ENCODE peak calls at places on chromosome 18, in nine cellular contexts. Z is ovary, M is A549, H is sigmoid colon, O is stomach, S is transverse colon, Y is tibial nerve, U is SK-N-SH, Q is suprapubic skin. W is an unnamed sample.

GRCh38 chr18:35616664-35617423 is 35.3 kb downstream of the GALNT1 start:
- DNase-seq in Y (peak), Q (no peak), U (peak), M (peak), O (peak), H (no peak), S (peak), Z (no peak), W (peak)

GRCh38 chr18:8908792-8909510 is 193.5 kb upstream of the NDUFV2 start:
- DNase-seq in Z (no peak), U (no peak), Q (no peak), Y (no peak), O (no peak), S (no peak), M (no peak), H (no peak), W (no peak)

GRCh38 chr18:79685281-79685680 is 5.7 kb downstream of the CTDP1 start:
- DNase-seq in S (no peak), U (peak), Y (no peak), H (no peak), M (no peak), Z (no peak), O (no peak), Q (no peak), W (no peak)

GRCh38 chr18:35514283-35514682 is 16.5 kb upstream of the INO80C start:
- DNase-seq in Q (no peak), M (no peak), O (no peak), Y (no peak), Z (no peak), H (no peak), S (no peak), U (no peak), W (no peak)

GRCh38 chr18:10892801-10893595 is 256.4 kb downstream of the PIEZO2 start:
- DNase-seq in M (no peak), H (no peak), O (no peak), Z (no peak), S (no peak), U (no peak), Q (no peak), Y (no peak), W (no peak)

GRCh38 chr18:56221195-56222065 is 417.0 kb downstream of the TXNL1 start:
- DNase-seq in Q (no peak), S (no peak), M (no peak), O (no peak), Y (no peak), H (no peak), Z (no peak), U (no peak), W (no peak)

GRCh38 chr18:61669320-61669719 is 223.5 kb downstream of the RNF152 start:
- DNase-seq in Y (no peak), U (no peak), Q (no peak), H (no peak), S (no peak), O (no peak), Z (no peak), M (no peak), W (no peak)

GRCh38 chr18:75200644-75201272 is 8.2 kb downstream of the PTGR3 start:
- DNase-seq in S (no peak), M (no peak), O (no peak), Z (no peak), Q (no peak), Y (no peak), U (no peak), H (no peak), W (no peak)

GRCh38 chr18:49226935-49227334 is 233.5 kb downstream of the DYM start:
- DNase-seq in U (no peak), O (no peak), M (no peak), S (no peak), Z (no peak), Q (no peak), Y (no peak), H (no peak), W (no peak)

GRCh38 chr18:62281684-62282083 is 43.4 kb upstream of the TNFRSF11A start:
- DNase-seq in M (no peak), U (no peak), H (no peak), Y (no peak), S (no peak), Q (no peak), O (no peak), Z (no peak), W (no peak)

GRCh38 chr18:8554354-8554753 is 54.9 kb upstream of the RAB12 start:
- DNase-seq in O (no peak), H (no peak), Y (no peak), Z (no peak), S (no peak), M (no peak), U (no peak), Q (no peak), W (no peak)

GRCh38 chr18:4119813-4120212 is 335.3 kb downstream of the DLGAP1 start:
- DNase-seq in Z (no peak), S (no peak), O (no peak), Y (no peak), H (no peak), U (no peak), Q (no peak), M (no peak), W (no peak)

GRCh38 chr18:48022021-48022420 is 91.6 kb upstream of the SMAD2 start:
- DNase-seq in Q (peak), O (peak), S (no peak), M (no peak), Y (no peak), H (peak), U (no peak), Z (no peak), W (no peak)

GRCh38 chr18:75130591-75131274 is 78.2 kb downstream of the PTGR3 start:
- DNase-seq in H (no peak), U (peak), Q (peak), O (no peak), Y (no peak), Z (no peak), M (no peak), S (no peak), W (peak)

GRCh38 chr18:62954341-62954740 is 239.0 kb downstream of the PHLPP1 start:
- DNase-seq in Y (no peak), O (no peak), H (no peak), U (no peak), Q (no peak), Z (no peak), S (no peak), M (no peak), W (no peak)

GRCh38 chr18:13626544-13626908 is 99.8 kb downstream of the FAM210A start:
- DNase-seq in U (no peak), H (no peak), M (no peak), Q (peak), O (no peak), Z (no peak), S (no peak), Y (no peak), W (no peak)

GRCh38 chr18:74819433-74820059 is 221.9 kb downstream of the ZNF407 start:
- DNase-seq in H (no peak), Z (no peak), M (peak), Q (no peak), S (no peak), Y (no peak), O (no peak), U (peak), W (no peak)

GRCh38 chr18:26004827-26005226 is 85.6 kb downstream of the SS18 start:
- DNase-seq in Y (no peak), S (no peak), Q (no peak), M (no peak), U (no peak), O (no peak), H (no peak), Z (no peak), W (no peak)

GRCh38 chr18:38807915-38808314 is 1242.3 kb upstream of the CELF4 start:
- DNase-seq in S (no peak), M (no peak), O (no peak), Q (no peak), U (no peak), H (no peak), Z (no peak), Y (no peak), W (no peak)

GRCh38 chr18:79707239-79707638 is 27.6 kb downstream of the CTDP1 start:
- DNase-seq in O (no peak), M (no peak), H (no peak), U (no peak), Y (no peak), Q (no peak), S (no peak), Z (no peak), W (no peak)

GRCh38 chr18:26417190-26417589 is 131.2 kb downstream of the KCTD1 start:
- DNase-seq in H (peak), Y (no peak), U (no peak), S (no peak), Q (no peak), Z (no peak), O (no peak), M (no peak), W (no peak)

GRCh38 chr18:61719676-61720075 is 173.1 kb downstream of the RNF152 start:
- DNase-seq in Y (no peak), H (no peak), U (no peak), O (no peak), Q (no peak), S (no peak), M (no peak), Z (no peak), W (no peak)

GRCh38 chr18:48851563-48851962 is 99.2 kb downstream of the SMAD7 start:
- DNase-seq in Q (no peak), U (peak), O (no peak), M (no peak), H (no peak), Z (no peak), S (no peak), Y (no peak), W (no peak)

DNA sequence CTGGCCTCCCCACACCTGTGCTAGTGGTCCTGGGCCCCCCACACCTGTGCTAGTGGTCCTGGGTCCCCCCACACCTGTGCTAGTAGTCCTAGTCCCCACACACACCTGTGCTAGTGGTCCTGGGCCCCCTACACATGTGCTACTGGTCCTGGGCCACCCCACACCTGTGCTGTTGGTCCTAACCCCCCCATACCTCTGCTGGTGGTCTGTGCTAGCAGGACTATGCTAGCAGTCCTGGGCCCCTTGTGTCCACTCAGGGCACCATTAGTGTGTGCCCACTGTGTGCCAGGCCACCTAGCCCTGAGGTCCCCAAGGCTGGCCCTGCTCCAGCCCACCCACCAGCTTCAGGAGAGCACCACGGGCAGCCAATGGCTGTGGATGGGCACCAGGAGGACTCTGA is 558.2 kb upstream of the SALL3 start:
- DNase-seq in H (no peak), U (no peak), M (no peak), Z (no peak), Y (no peak), S (no peak), O (no peak), Q (no peak), W (no peak)
- TF ChIP-seq EP300 in H (no peak), U (no peak), M (no peak), Z (no peak), Y (no peak), S (no peak), O (no peak), Q (no peak), W (no peak)

GRCh38 chr18:76619342-76620315 is 124.6 kb upstream of the ZNF516 start:
- DNase-seq in H (peak), Z (peak), S (peak), U (no peak), Q (peak), Y (peak), O (peak), M (no peak), W (peak)
- H3K27ac ChIP-seq in H (peak), Z (peak), S (peak), U (no peak), Q (peak), Y (peak), O (peak), M (no peak), W (peak)

GRCh38 chr18:70377857-70378701 is 89.2 kb downstream of the SOCS6 start:
- DNase-seq in U (no peak), Z (no peak), Y (no peak), O (no peak), Q (no peak), H (no peak), S (no peak), M (no peak), W (no peak)

GRCh38 chr18:70376914-70377258 is 88.0 kb downstream of the SOCS6 start:
- DNase-seq in M (peak), Y (no peak), Z (no peak), H (no peak), Q (no peak), O (no peak), U (no peak), S (peak), W (no peak)

GRCh38 chr18:70374154-70374553 is 85.3 kb downstream of the SOCS6 start:
- DNase-seq in Z (no peak), U (no peak), Q (no peak), S (no peak), O (no peak), Y (no peak), H (no peak), M (no peak), W (no peak)

GRCh38 chr18:70377317-70377799 is 88.5 kb downstream of the SOCS6 start:
- DNase-seq in S (no peak), U (peak), O (no peak), Y (no peak), M (peak), Z (no peak), Q (no peak), H (no peak), W (no peak)

DNA sequence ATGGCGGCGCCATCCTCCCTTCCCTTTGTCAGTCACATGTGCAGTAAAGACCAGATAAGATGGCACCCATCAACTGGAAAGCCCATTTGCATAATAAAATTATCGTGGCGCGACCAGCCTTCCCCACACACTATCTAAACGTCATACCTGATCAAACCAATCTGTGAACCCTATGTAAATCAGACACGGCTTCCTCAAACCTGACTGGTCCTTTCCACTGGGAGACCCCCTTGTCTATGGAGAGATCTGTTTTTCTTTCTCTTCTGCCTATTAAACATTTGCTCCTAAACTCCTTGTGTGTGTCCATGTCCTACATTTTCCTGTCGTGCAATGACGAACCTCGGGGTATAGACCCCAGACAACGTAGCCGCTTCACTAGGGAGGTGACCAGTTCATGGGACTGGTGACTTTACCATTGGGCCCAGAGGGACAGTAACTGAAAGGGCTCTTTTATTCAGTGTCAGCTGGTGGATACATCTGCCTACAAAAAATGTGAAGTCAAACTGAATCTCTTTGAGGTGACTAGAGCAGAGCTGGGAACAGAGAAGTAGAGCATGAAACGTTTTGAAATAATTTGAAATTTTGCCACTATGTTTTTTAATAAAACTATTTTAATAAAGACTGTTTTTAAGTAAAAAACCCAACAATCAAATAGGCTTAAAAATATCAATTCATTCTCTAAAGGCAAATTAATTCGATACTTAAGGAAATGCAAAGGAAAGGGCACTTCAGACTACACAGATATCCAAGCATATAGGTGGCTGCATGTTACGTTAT is 87.5 kb downstream of the SOCS6 start:
- DNase-seq in H (no peak), Y (no peak), S (no peak), O (no peak), Z (no peak), Q (no peak), U (no peak), M (no peak), W (no peak)
- TF ChIP-seq EP300 in H (no peak), Y (no peak), S (no peak), O (no peak), Z (no peak), Q (no peak), U (no peak), M (no peak), W (no peak)

GRCh38 chr18:54975598-54975997 is 16.3 kb upstream of the CCDC68 start:
- DNase-seq in M (no peak), O (no peak), S (no peak), U (no peak), H (no peak), Y (no peak), Q (no peak), Z (no peak), W (no peak)

GRCh38 chr18:54984908-54985307 is 25.6 kb upstream of the CCDC68 start:
- DNase-seq in Q (no peak), Y (no peak), O (no peak), M (no peak), Z (no peak), S (no peak), U (no peak), H (no peak), W (no peak)

GRCh38 chr18:54983041-54983686 is 23.9 kb upstream of the CCDC68 start:
- DNase-seq in S (no peak), H (no peak), Q (no peak), Y (no peak), U (peak), Z (no peak), M (peak), O (no peak), W (no peak)

GRCh38 chr18:54981076-54981475 is 21.8 kb upstream of the CCDC68 start:
- DNase-seq in O (no peak), U (peak), Y (no peak), Q (no peak), S (no peak), H (no peak), Z (no peak), M (no peak), W (no peak)
- H3K27ac ChIP-seq in O (no peak), U (no peak), Y (no peak), Q (no peak), S (no peak), H (no peak), Z (no peak), M (peak), W (no peak)

GRCh38 chr18:42178381-42179080 is 223.5 kb downstream of the PIK3C3 start:
- DNase-seq in Q (no peak), U (no peak), S (no peak), Y (no peak), H (no peak), M (no peak), O (no peak), Z (no peak), W (no peak)

GRCh38 chr18:42176599-42176998 is 221.6 kb downstream of the PIK3C3 start:
- DNase-seq in M (no peak), Q (no peak), Z (no peak), H (no peak), S (no peak), O (no peak), Y (no peak), U (no peak), W (no peak)

GRCh38 chr18:42174909-42175308 is 219.9 kb downstream of the PIK3C3 start:
- DNase-seq in M (no peak), H (no peak), U (no peak), Q (no peak), S (no peak), O (no peak), Y (no peak), Z (no peak), W (no peak)
- TF ChIP-seq EP300 in M (no peak), H (no peak), U (no peak), Q (no peak), S (no peak), O (no peak), Y (no peak), Z (no peak), W (no peak)

GRCh38 chr18:65791753-65792152 is 40.9 kb downstream of the CDH7 start:
- DNase-seq in O (no peak), M (no peak), U (peak), S (no peak), Z (no peak), Q (no peak), Y (no peak), H (no peak), W (no peak)
- H3K27ac ChIP-seq in O (no peak), M (no peak), U (no peak), S (no peak), Z (no peak), Q (no peak), Y (no peak), H (no peak), W (no peak)

DNA sequence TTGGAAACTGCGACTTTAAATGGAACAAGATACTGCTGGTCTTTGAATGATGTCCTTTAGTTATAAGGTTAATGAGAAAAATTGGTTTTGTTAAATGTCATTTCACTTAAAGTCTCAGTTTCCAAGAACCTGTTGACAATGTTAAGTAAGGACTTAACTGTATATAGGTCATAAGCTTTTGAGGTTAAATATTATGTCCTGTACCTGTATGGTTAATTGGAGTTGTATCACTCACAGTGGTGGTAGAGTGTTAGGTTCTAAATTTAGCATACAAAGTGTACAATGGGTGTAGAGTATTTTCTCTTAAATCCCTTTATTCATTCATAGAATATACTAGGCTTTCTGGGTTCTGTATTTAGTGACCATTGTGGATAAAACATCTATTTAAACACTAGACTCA is 110.2 kb downstream of the HAUS1 start:
- DNase-seq in H (no peak), Z (no peak), M (no peak), U (no peak), O (no peak), Q (no peak), S (no peak), Y (no peak), W (no peak)
- TF ChIP-seq EP300 in H (no peak), Z (no peak), M (no peak), U (no peak), O (no peak), Q (no peak), S (no peak), Y (no peak), W (no peak)

GRCh38 chr18:21997207-21998143 is 171.9 kb upstream of the GATA6 start:
- DNase-seq in Y (no peak), S (no peak), O (no peak), U (peak), Z (no peak), H (no peak), M (peak), Q (no peak), W (no peak)

GRCh38 chr18:21991897-21992296 is 177.5 kb upstream of the GATA6 start:
- DNase-seq in O (no peak), H (no peak), Z (no peak), Y (no peak), Q (no peak), M (no peak), U (no peak), S (no peak), W (no peak)

GRCh38 chr18:21991081-21991534 is 178.3 kb upstream of the GATA6 start:
- DNase-seq in Y (no peak), H (no peak), O (no peak), Q (no peak), Z (no peak), S (no peak), U (no peak), M (no peak), W (no peak)

GRCh38 chr18:21998531-21998930 is 170.9 kb upstream of the GATA6 start:
- DNase-seq in Z (no peak), Y (no peak), Q (no peak), M (no peak), U (no peak), S (no peak), H (no peak), O (peak), W (no peak)

DNA sequence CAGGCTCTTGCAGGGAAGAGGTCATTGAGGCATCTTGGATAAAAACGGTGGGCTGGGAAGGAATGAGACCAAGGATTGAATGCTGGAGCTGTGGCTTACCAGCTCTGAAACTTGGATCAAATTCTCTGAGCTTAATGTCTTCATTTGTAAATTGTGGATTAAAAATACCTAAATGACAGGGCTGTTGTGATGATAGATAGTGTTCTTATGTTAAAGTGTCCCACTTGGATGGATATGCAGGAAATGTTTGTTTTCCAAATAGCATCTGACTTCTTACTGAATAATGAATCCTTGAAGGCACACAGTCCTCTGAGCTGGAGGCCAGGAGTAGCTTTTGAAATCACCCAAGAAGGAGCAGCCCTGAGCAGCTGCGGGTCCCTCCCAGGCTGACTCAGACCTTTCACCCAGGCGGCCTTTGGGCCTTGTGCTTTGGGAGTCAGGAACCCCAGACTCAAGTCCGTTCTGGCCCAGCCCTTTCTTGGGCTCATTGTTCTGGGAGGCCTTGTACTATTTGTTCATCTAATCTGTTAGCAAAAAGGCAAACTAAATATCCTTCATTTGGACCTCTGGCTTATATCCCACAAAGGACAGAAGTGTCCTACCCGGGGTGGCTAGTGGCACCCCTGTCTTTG is 173.0 kb upstream of the GATA6 start:
- DNase-seq in U (no peak), M (no peak), Y (no peak), H (peak), Q (no peak), Z (no peak), O (peak), S (peak), W (no peak)
- H3K27ac ChIP-seq in U (no peak), M (no peak), Y (no peak), H (no peak), Q (no peak), Z (no peak), O (peak), S (no peak), W (peak)